ENCODE peak calls at places on chromosomes 2 and 18, in five cellular contexts. F is CD8-positive, alpha-beta memory T cell; Q is pancreas; Z is A673; Y is breast epithelium. G is an unnamed sample.

GRCh38 chr2:15142069-15142689 is 419.0 kb downstream of the NBAS start:
- DNase-seq in F (peak), Q (no peak), Z (peak), Y (peak), G (peak)

GRCh38 chr2:197159681-197160211 is 150.8 kb downstream of the ANKRD44 start:
- DNase-seq in F (peak), Q (no peak), Z (peak), Y (no peak), G (no peak)

GRCh38 chr2:79530443-79530842 is 17.6 kb downstream of the CTNNA2 start:
- DNase-seq in F (no peak), Q (no peak), Z (peak), Y (no peak), G (no peak)

GRCh38 chr18:13630869-13631268 is 95.5 kb downstream of the FAM210A start:
- DNase-seq in F (no peak), Q (no peak), Z (no peak), Y (no peak), G (no peak)

GRCh38 chr2:164843346-164843841 is 1.8 kb upstream of the COBLL1 start:
- DNase-seq in F (no peak), Q (no peak), Z (peak), Y (no peak), G (no peak)

GRCh38 chr2:170026361-170026760 is 151.6 kb upstream of the MYO3B start:
- DNase-seq in F (no peak), Q (no peak), Z (peak), Y (no peak), G (no peak)

GRCh38 chr18:43271593-43272432 is 5.5 kb downstream of the SYT4 start:
- DNase-seq in F (no peak), Q (no peak), Z (peak), Y (no peak), G (no peak)

GRCh38 chr18:48031011-48031480 is 100.6 kb upstream of the SMAD2 start:
- DNase-seq in F (no peak), Q (no peak), Z (peak), Y (peak), G (peak)

GRCh38 chr2:236485519-236485918 is 84.1 kb upstream of the ACKR3 start:
- DNase-seq in F (no peak), Q (no peak), Z (no peak), Y (no peak), G (no peak)

GRCh38 chr18:53152478-53152877 is 812.5 kb downstream of the DCC start:
- DNase-seq in F (no peak), Q (no peak), Z (no peak), Y (no peak), G (no peak)

GRCh38 chr2:32135409-32135808 is 30.3 kb upstream of the SLC30A6 start:
- DNase-seq in F (peak), Q (no peak), Z (peak), Y (no peak), G (no peak)

GRCh38 chr2:223050900-223051299 is 1.1 kb upstream of the KCNE4 start:
- DNase-seq in F (no peak), Q (no peak), Z (no peak), Y (no peak), G (no peak)

GRCh38 chr2:147567131-147567530 is 277.7 kb upstream of the ACVR2A start:
- DNase-seq in F (no peak), Q (no peak), Z (no peak), Y (no peak), G (no peak)

GRCh38 chr2:158932246-158932645 is 36.2 kb upstream of the TANC1 start:
- DNase-seq in F (no peak), Q (no peak), Z (no peak), Y (no peak), G (no peak)

GRCh38 chr2:23940976-23941605 is 828 bp downstream of the UBXN2A start:
- DNase-seq in F (no peak), Q (no peak), Z (peak), Y (no peak), G (no peak)

GRCh38 chr2:903223-903900 is 47.3 kb upstream of the SNTG2 start:
- DNase-seq in F (no peak), Q (no peak), Z (no peak), Y (no peak), G (no peak)

GRCh38 chr2:23335550-23335949 is 49.4 kb upstream of the KLHL29 start:
- DNase-seq in F (no peak), Q (no peak), Z (no peak), Y (no peak), G (no peak)

GRCh38 chr2:113770929-113771328 is 14.5 kb upstream of the SLC35F5 start:
- DNase-seq in F (no peak), Q (no peak), Z (peak), Y (no peak), G (no peak)

GRCh38 chr2:104043864-104044263 is 810.1 kb upstream of the POU3F3 start:
- DNase-seq in F (no peak), Q (no peak), Z (no peak), Y (no peak), G (no peak)

GRCh38 chr2:74849228-74849892 is 15.4 kb downstream of the HK2 start:
- DNase-seq in F (peak), Q (no peak), Z (no peak), Y (peak), G (no peak)

DNA sequence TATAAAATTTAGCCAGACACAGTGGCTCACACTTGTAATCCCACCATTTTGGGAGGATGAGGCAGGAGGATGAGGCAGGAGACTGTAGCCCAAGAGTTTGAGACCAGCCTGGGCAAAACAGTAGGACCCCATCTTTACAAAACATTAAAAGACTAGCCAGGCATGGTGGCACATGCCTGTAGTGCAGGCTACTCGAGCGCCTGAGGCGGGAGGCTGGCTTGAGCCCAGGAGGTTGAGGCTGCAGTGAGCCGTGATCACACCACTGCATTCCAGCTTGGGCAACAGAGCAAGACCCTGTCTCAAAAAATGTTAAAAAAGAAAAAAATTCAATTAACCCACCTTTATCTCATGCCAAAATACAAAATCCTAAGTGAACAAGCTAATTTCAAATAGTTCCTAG is 4.0 kb downstream of the REV1 start:
- DNase-seq in F (no peak), Q (no peak), Z (no peak), Y (no peak), G (no peak)
- H3K27ac ChIP-seq in F (no peak), Q (no peak), Z (no peak), Y (no peak), G (no peak)

GRCh38 chr2:107989445-107989844 is 3.1 kb downstream of the SLC5A7 start:
- DNase-seq in F (no peak), Q (no peak), Z (no peak), Y (no peak), G (no peak)

GRCh38 chr2:107986278-107987217 is at the start of gene SLC5A7:
- DNase-seq in F (no peak), Q (peak), Z (no peak), Y (no peak), G (no peak)

GRCh38 chr2:107988108-107988507 is 1.8 kb downstream of the SLC5A7 start:
- DNase-seq in F (no peak), Q (no peak), Z (no peak), Y (no peak), G (no peak)

GRCh38 chr2:107990718-107991117 is 4.4 kb downstream of the SLC5A7 start:
- DNase-seq in F (no peak), Q (no peak), Z (no peak), Y (no peak), G (no peak)

DNA sequence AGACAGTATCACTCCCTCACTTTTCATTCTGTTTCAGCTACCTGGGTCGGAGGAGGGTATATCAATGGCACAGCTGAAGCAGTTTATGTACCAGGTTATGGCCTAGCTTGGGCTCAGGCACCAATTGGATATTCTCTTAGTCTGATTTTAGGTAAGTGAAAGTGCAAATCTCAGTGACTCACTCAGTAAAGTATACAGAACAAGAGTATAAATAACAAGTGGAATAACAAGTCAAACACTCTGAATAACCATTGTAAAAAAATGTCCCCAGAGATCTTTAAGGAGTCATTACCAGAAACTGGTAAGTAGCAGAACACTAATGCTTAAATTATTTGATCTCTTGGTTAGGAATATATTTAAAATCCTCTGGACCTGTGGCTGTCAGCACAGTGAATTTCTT is 5.7 kb downstream of the SLC5A7 start:
- DNase-seq in F (no peak), Q (no peak), Z (no peak), Y (no peak), G (no peak)
- H3K27ac ChIP-seq in F (no peak), Q (no peak), Z (no peak), Y (no peak), G (no peak)

DNA sequence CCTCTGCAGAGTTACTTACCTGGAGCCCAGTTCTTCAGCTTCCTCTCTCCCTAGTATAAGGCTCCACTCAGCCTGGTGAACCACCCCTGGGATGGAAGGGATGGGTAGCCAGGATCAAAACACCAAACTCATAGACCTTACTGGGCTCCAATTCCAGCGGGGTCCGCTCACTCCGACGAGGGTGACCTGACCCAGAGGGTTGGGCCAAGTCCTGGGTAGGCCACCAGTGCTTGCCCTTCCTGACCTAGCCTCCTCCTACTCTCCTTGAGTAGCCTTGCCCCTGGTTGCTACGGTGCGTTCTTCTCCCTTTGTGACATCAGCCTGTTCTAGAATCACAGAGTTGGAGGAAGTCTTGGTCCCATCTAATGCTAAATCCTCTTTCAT is 513 bp upstream of the STAT4 start:
- DNase-seq in F (no peak), Q (peak), Z (no peak), Y (no peak), G (no peak)
- H3K27ac ChIP-seq in F (peak), Q (no peak), Z (no peak), Y (peak), G (no peak)

GRCh38 chr18:79851981-79852380 is 54.2 kb downstream of the KCNG2 start:
- DNase-seq in F (no peak), Q (no peak), Z (no peak), Y (no peak), G (no peak)
- H3K27ac ChIP-seq in F (no peak), Q (no peak), Z (no peak), Y (no peak), G (no peak)

DNA sequence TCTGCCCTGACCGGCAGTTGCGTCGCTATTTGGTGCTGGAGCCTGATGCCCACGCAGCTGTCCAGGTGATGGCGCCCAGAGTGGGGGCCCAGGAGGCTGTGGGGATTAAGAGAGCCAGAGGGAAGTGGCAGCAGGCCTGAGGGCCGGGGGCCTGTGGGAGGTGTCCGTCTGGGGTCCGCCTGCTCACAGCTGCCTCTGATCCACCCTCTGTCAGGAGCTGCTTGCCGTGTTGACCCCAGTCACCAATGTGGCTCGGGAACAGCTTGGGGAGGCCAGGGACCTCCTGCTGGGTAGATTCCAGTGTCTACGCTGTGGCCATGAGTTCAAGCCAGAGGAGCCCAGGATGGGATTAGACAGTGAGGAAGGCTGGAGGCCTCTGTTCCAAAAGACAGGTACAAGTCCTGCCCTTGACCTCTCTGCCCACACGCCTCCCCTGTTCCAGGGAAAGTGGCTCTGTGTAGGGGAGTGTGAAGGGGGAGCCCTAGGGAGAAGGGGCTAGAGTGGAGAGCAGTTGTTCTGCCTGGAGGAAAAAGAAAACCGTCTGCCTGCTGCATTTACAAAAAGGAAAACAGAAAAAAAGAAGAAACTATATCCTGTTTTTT is 11.6 kb downstream of the STK11IP start:
- DNase-seq in F (no peak), Q (no peak), Z (no peak), Y (no peak), G (no peak)
- H3K27ac ChIP-seq in F (no peak), Q (no peak), Z (no peak), Y (no peak), G (no peak)